ENCODE peak calls at places on chromosomes 16 and 17, in ten cellular contexts. D is breast epithelium, M is mammary epithelial cell, G is kidney, I is uterus, T is fibroblast of lung, S is brain microvascular endothelial cell, V is transverse colon, Z is neural progenitor cell, X is keratinocyte. L is an unnamed sample.

GRCh38 chr16:80824623-80825364 is 20.4 kb upstream of the CDYL2 start:
- DNase-seq in X (peak), T (peak), G (no peak), M (peak), D (no peak), S (peak), Z (peak), I (no peak), V (peak), L (peak)

GRCh38 chr17:64443086-64443760 is 5.7 kb upstream of the MILR1 start:
- DNase-seq in G (no peak), T (no peak), D (no peak), S (no peak), M (peak), V (no peak), Z (no peak), I (no peak), X (no peak), L (peak)

GRCh38 chr17:21452377-21453143 is 76.4 kb downstream of the KCNJ12 start:
- DNase-seq in V (peak), S (peak), X (peak), G (peak), T (peak), M (peak), Z (peak), I (peak), D (no peak), L (peak)

GRCh38 chr16:51767564-51767963 is 616.5 kb upstream of the SALL1 start:
- DNase-seq in D (no peak), M (no peak), I (peak), G (no peak), Z (no peak), V (no peak), S (no peak), X (no peak), T (no peak), L (no peak)

GRCh38 chr17:15941781-15942180 is 3.1 kb upstream of the ADORA2B start:
- DNase-seq in X (no peak), S (no peak), M (peak), G (peak), I (no peak), T (no peak), D (no peak), V (no peak), Z (no peak), L (peak)

GRCh38 chr17:32792207-32792606 is 84.7 kb downstream of the MYO1D start:
- DNase-seq in G (no peak), D (no peak), V (no peak), S (no peak), X (no peak), T (no peak), I (no peak), Z (no peak), M (no peak), L (no peak)

GRCh38 chr17:47850692-47851573 is at the start of gene SP6:
- DNase-seq in T (peak), V (peak), D (peak), Z (peak), X (no peak), I (peak), S (peak), M (peak), G (peak), L (peak)

GRCh38 chr16:69397821-69398521 is 12.2 kb upstream of the TERF2 start:
- DNase-seq in I (peak), D (no peak), G (no peak), T (peak), X (no peak), M (peak), V (no peak), Z (peak), S (peak), L (peak)

GRCh38 chr17:19337712-19338023 is 24.9 kb downstream of the B9D1 start:
- DNase-seq in X (no peak), V (no peak), I (no peak), G (no peak), T (peak), D (no peak), M (no peak), S (no peak), Z (no peak), L (no peak)

GRCh38 chr16:53664724-53665345 is 38.8 kb downstream of the RPGRIP1L start:
- DNase-seq in M (no peak), X (no peak), S (peak), Z (no peak), T (peak), D (no peak), I (no peak), V (no peak), G (no peak), L (no peak)

GRCh38 chr17:14471052-14471451 is 170.2 kb downstream of the HS3ST3B1 start:
- DNase-seq in X (no peak), V (peak), I (no peak), G (no peak), Z (no peak), S (peak), M (peak), D (no peak), T (peak), L (peak)

GRCh38 chr17:3957735-3958134 is 6.5 kb downstream of the ATP2A3 start:
- DNase-seq in G (no peak), M (no peak), I (no peak), D (no peak), T (no peak), V (no peak), X (no peak), Z (no peak), S (no peak), L (no peak)

GRCh38 chr17:39716879-39717536 is 13.3 kb downstream of the MIEN1 start:
- DNase-seq in M (peak), V (peak), G (peak), T (no peak), I (no peak), D (no peak), Z (no peak), X (no peak), S (no peak), L (no peak)

GRCh38 chr16:64094170-64094960 is 1027.5 kb downstream of the CDH11 start:
- DNase-seq in Z (peak), M (no peak), X (no peak), G (no peak), V (no peak), D (no peak), I (no peak), T (no peak), S (peak), L (no peak)

GRCh38 chr17:47286198-47286914 is 32.7 kb downstream of the ITGB3 start:
- DNase-seq in V (no peak), D (no peak), M (no peak), X (no peak), S (peak), G (no peak), T (no peak), I (no peak), Z (no peak), L (no peak)

GRCh38 chr16:14286381-14287230 is 215.5 kb downstream of the MRTFB start:
- DNase-seq in I (no peak), T (peak), Z (peak), G (no peak), S (no peak), V (peak), X (no peak), D (no peak), M (no peak), L (peak)

GRCh38 chr16:80056334-80056733 is 455.8 kb upstream of the MAF start:
- DNase-seq in D (no peak), I (no peak), S (peak), V (no peak), X (no peak), T (no peak), Z (no peak), M (no peak), G (no peak), L (no peak)

GRCh38 chr16:55543470-55543869 is 23.0 kb upstream of the CAPNS2 start:
- DNase-seq in S (no peak), G (no peak), D (no peak), X (no peak), Z (peak), V (no peak), M (no peak), I (no peak), T (peak), L (no peak)

GRCh38 chr17:63826468-63827001 is 696 bp upstream of the PSMC5 start:
- DNase-seq in I (no peak), Z (peak), S (peak), T (no peak), X (no peak), G (peak), V (peak), D (no peak), M (no peak), L (no peak)

GRCh38 chr16:85479972-85480726 is 133.0 kb upstream of the GSE1 start:
- DNase-seq in T (no peak), M (no peak), G (no peak), V (peak), Z (peak), I (no peak), X (no peak), S (no peak), D (no peak), L (no peak)

GRCh38 chr16:31325171-31325570 is 29.8 kb upstream of the ITGAX start:
- DNase-seq in S (no peak), G (no peak), D (no peak), M (no peak), V (no peak), T (no peak), Z (no peak), X (no peak), I (no peak), L (no peak)

GRCh38 chr17:78884148-78884870 is 18.7 kb downstream of the CEP295NL start:
- DNase-seq in D (no peak), T (no peak), I (no peak), G (peak), X (no peak), M (no peak), Z (peak), S (no peak), V (no peak), L (no peak)

GRCh38 chr17:10226930-10227695 is 28.7 kb upstream of the GAS7 start:
- DNase-seq in X (no peak), M (no peak), S (no peak), D (no peak), T (peak), V (peak), G (no peak), Z (peak), I (peak), L (peak)

GRCh38 chr16:12354296-12354818 is 377.8 kb downstream of the SNX29 start:
- DNase-seq in T (no peak), D (no peak), G (no peak), I (no peak), Z (no peak), V (no peak), M (no peak), S (no peak), X (no peak), L (no peak)

GRCh38 chr17:10119203-10120112 is 78.9 kb downstream of the GAS7 start:
- DNase-seq in M (peak), T (no peak), I (no peak), Z (no peak), V (peak), S (no peak), X (peak), G (peak), D (peak), L (peak)

GRCh38 chr16:25034916-25035315 is 19.7 kb upstream of the ARHGAP17 start:
- DNase-seq in Z (no peak), M (no peak), V (no peak), D (no peak), X (no peak), T (no peak), S (no peak), I (no peak), G (no peak), L (no peak)

GRCh38 chr16:87201052-87201451 is 116.1 kb downstream of the C16orf95 start:
- DNase-seq in G (no peak), T (peak), V (peak), S (peak), D (no peak), I (no peak), X (no peak), Z (no peak), M (peak), L (peak)

GRCh38 chr17:41406205-41406604 is 8.8 kb upstream of the KRT31 start:
- DNase-seq in M (peak), I (no peak), V (no peak), S (no peak), T (no peak), Z (peak), X (no peak), G (no peak), D (no peak), L (peak)

GRCh38 chr17:79023180-79023705 is 726 bp upstream of the C1QTNF1 start:
- DNase-seq in V (peak), M (no peak), I (no peak), T (no peak), Z (no peak), S (no peak), X (no peak), G (peak), D (no peak), L (no peak)

GRCh38 chr17:75835315-75835987 is 8.8 kb downstream of the UNC13D start:
- DNase-seq in M (no peak), Z (peak), I (no peak), S (no peak), T (peak), V (no peak), D (no peak), X (no peak), G (no peak), L (no peak)

GRCh38 chr16:11871193-11871592 is 19.9 kb upstream of the RSL1D1 start:
- DNase-seq in G (no peak), I (no peak), V (no peak), D (no peak), M (no peak), X (no peak), T (peak), Z (peak), S (peak), L (no peak)

GRCh38 chr17:41402161-41402560 is 4.8 kb upstream of the KRT31 start:
- DNase-seq in G (no peak), I (no peak), Z (no peak), T (no peak), M (peak), V (no peak), S (no peak), X (no peak), D (no peak), L (no peak)

GRCh38 chr17:38328620-38329019 is 15.1 kb downstream of the GPR179 start:
- DNase-seq in S (no peak), M (no peak), D (no peak), T (no peak), V (no peak), I (no peak), Z (no peak), X (no peak), G (no peak), L (no peak)

GRCh38 chr17:60098578-60098977 is 19.9 kb upstream of the HEATR6 start:
- DNase-seq in G (no peak), X (no peak), V (no peak), I (no peak), S (no peak), Z (no peak), M (no peak), T (no peak), D (no peak), L (no peak)

GRCh38 chr16:23435500-23435899 is 17.5 kb downstream of the COG7 start:
- DNase-seq in T (peak), S (peak), X (peak), M (peak), I (peak), G (no peak), Z (peak), V (peak), D (no peak), L (peak)

GRCh38 chr17:48429156-48429555 is 858 bp downstream of the SKAP1 start:
- DNase-seq in Z (no peak), D (no peak), T (no peak), I (no peak), S (no peak), M (no peak), V (no peak), G (no peak), X (no peak), L (no peak)

GRCh38 chr16:30082545-30083090 is 6.8 kb downstream of the PPP4C start:
- DNase-seq in S (no peak), M (no peak), X (no peak), V (no peak), D (no peak), T (no peak), I (no peak), G (no peak), Z (no peak), L (no peak)
- TF ChIP-seq CTCF in S (peak), M (peak), X (peak), V (no peak), D (no peak), T (no peak), I (no peak), G (no peak), Z (peak), L (no peak)

GRCh38 chr17:77186141-77186604 is 45.4 kb downstream of the SEC14L1 start:
- DNase-seq in T (no peak), I (no peak), M (no peak), X (no peak), D (no peak), G (peak), S (no peak), V (no peak), Z (no peak), L (no peak)

GRCh38 chr17:77190561-77190960 is 49.8 kb downstream of the SEC14L1 start:
- DNase-seq in Z (no peak), S (no peak), T (no peak), M (no peak), X (no peak), G (no peak), D (no peak), I (no peak), V (no peak), L (no peak)

GRCh38 chr17:77191266-77191665 is 50.5 kb downstream of the SEC14L1 start:
- DNase-seq in V (no peak), I (no peak), X (no peak), Z (no peak), T (no peak), G (no peak), D (no peak), S (no peak), M (no peak), L (no peak)

GRCh38 chr17:77189148-77189547 is 48.4 kb downstream of the SEC14L1 start:
- DNase-seq in I (no peak), M (no peak), D (no peak), V (no peak), Z (no peak), T (no peak), G (no peak), S (no peak), X (no peak), L (no peak)

DNA sequence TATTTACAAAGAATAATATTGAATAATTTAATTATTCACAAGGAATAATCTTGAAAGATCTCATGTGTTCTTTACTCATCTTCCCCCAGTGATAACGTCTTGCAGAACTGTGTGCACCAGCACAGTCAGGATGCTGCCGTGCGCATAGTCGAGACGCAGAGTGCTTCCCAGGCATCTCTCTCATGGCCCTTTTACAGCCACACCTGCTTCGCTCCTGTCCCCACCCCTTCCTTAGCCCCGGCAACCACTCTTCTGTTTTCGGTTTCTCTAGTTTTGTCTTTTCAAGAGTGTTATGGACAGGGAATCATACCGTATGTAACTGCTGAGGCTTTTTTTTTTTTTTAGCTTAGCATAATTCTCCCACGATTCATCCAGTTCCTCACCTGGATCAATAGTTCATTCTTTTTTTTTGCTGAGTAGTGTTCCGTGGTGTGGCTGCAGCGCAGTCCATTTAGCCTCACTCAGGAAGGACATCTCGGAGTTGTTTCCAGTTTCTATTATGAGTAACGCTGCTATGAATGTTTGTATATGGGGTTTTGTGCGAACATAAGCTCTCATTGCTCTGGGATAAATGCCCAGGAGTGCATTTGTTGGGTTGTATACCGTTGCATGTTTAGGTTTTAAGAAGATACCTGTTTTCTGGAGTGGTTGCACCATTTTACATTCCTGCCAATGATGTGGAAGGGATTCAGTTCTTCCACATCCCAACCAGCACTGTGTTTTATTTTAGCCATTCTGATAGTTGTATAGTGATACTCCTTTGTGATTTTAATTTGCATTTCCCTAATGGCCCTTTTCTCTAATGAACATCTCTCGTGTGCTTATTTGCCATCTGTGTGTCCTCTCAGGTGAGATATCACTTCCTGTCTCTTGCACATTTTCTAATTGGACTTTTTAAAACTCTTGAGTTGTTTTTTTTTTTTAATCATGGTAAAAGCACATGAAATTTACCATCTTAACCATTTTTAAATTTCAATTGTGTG is 47.6 kb downstream of the SEC14L1 start:
- DNase-seq in G (no peak), V (peak), X (no peak), Z (no peak), I (no peak), M (peak), S (no peak), D (no peak), T (peak), L (no peak)
- H3K27ac ChIP-seq in G (no peak), V (no peak), X (no peak), Z (no peak), I (no peak), M (no peak), S (no peak), D (no peak), T (no peak), L (no peak)

GRCh38 chr16:3113765-3114479 is 1.5 kb downstream of the ZNF205 start:
- DNase-seq in Z (no peak), D (no peak), M (no peak), T (no peak), I (no peak), X (no peak), V (no peak), S (no peak), G (no peak), L (no peak)
- TF ChIP-seq CTCF in Z (no peak), D (no peak), M (no peak), T (no peak), I (no peak), X (peak), V (no peak), S (no peak), G (no peak), L (no peak)

GRCh38 chr17:57599271-57600045 is 145.6 kb downstream of the CCDC182 start:
- DNase-seq in S (no peak), D (no peak), T (no peak), I (no peak), X (no peak), G (no peak), Z (no peak), V (no peak), M (no peak), L (no peak)

GRCh38 chr17:57602896-57603295 is 142.2 kb downstream of the CCDC182 start:
- DNase-seq in X (no peak), G (no peak), S (no peak), I (no peak), D (no peak), T (no peak), M (no peak), V (no peak), Z (no peak), L (no peak)

GRCh38 chr17:57603541-57603940 is 141.6 kb downstream of the CCDC182 start:
- DNase-seq in T (no peak), Z (no peak), M (no peak), D (peak), V (peak), G (no peak), S (no peak), I (no peak), X (no peak), L (no peak)

GRCh38 chr17:57600092-57600491 is 145.0 kb downstream of the CCDC182 start:
- DNase-seq in D (no peak), T (no peak), I (no peak), M (no peak), S (no peak), G (no peak), X (no peak), Z (no peak), V (no peak), L (no peak)

GRCh38 chr17:57601328-57601727 is 143.8 kb downstream of the CCDC182 start:
- DNase-seq in M (no peak), S (no peak), T (no peak), D (no peak), X (no peak), I (no peak), Z (no peak), V (no peak), G (no peak), L (no peak)
- H3K27ac ChIP-seq in M (no peak), S (no peak), T (no peak), D (no peak), X (no peak), I (no peak), Z (no peak), V (no peak), G (peak), L (no peak)

DNA sequence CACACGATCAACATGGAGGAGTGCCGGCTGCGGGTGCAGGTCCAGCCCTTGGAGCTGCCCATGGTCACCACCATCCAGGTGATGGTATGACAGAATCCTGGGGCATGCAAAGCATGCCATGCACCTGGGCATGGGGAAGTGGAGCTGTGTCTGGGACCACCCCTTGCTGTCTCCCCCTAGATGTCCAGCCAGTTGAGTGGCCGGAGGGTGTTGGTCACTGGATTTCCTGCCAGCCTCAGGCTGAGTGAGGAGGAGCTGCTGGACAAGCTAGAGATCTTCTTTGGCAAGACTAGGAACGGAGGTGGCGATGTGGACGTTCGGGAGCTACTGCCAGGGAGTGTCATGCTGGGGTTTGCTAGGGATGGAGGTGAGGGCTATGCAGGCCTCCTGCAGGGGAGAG is 6.7 kb downstream of the IFI35 start:
- DNase-seq in V (no peak), T (no peak), G (peak), D (no peak), S (no peak), M (no peak), X (no peak), I (no peak), Z (no peak), L (no peak)
- TF ChIP-seq CTCF in V (no peak), T (no peak), G (no peak), D (no peak), S (no peak), M (no peak), X (no peak), I (no peak), Z (no peak), L (no peak)